ENCODE peak calls at places on chromosomes 1 and 21, in nine cellular contexts. N, E, J, G, S, C, V, I and M are unnamed samples.

GRCh38 chr21:35696644-35697043 is 363.7 kb downstream of the SETD4 start:
- DNase-seq in N (no peak), E (no peak), J (no peak), G (no peak), S (no peak), C (no peak), V (no peak), I (no peak), M (no peak)

GRCh38 chr1:65178235-65178634 is 30.2 kb downstream of the AK4 start:
- DNase-seq in N (no peak), E (no peak), J (no peak), G (no peak), S (no peak), C (no peak), V (no peak), I (peak), M (no peak)

GRCh38 chr1:37922767-37923550 is 23.9 kb downstream of the INPP5B start:
- DNase-seq in N (no peak), E (no peak), J (no peak), G (peak), S (no peak), C (no peak), V (no peak), I (peak), M (no peak)

GRCh38 chr1:2130156-2130555 is 64.4 kb downstream of the FAAP20 start:
- DNase-seq in N (no peak), E (no peak), J (no peak), G (no peak), S (no peak), C (no peak), V (no peak), I (no peak), M (no peak)

GRCh38 chr1:201732351-201732750 is 96.6 kb upstream of the IPO9 start:
- DNase-seq in N (no peak), E (no peak), J (no peak), G (no peak), S (no peak), C (no peak), V (no peak), I (no peak), M (no peak)

GRCh38 chr1:5514519-5515183 is 477.6 kb downstream of the NPHP4 start:
- DNase-seq in N (peak), E (peak), J (peak), G (peak), S (no peak), C (no peak), V (no peak), I (peak), M (peak)

GRCh38 chr1:116999596-116999995 is 2.0 kb upstream of the CD101 start:
- DNase-seq in N (no peak), E (no peak), J (no peak), G (no peak), S (no peak), C (no peak), V (no peak), I (no peak), M (no peak)

GRCh38 chr1:176976236-176976635 is 188.3 kb downstream of the ASTN1 start:
- DNase-seq in N (no peak), E (no peak), J (no peak), G (no peak), S (no peak), C (no peak), V (no peak), I (no peak), M (no peak)

GRCh38 chr1:39933956-39934941 is 20.7 kb upstream of the MFSD2A start:
- DNase-seq in N (peak), E (peak), J (no peak), G (peak), S (no peak), C (peak), V (peak), I (no peak), M (peak)

GRCh38 chr1:112614460-112615065 is 4.4 kb downstream of the ST7L start:
- DNase-seq in N (no peak), E (no peak), J (peak), G (no peak), S (no peak), C (no peak), V (no peak), I (no peak), M (no peak)

GRCh38 chr1:41864471-41865040 is 54.2 kb downstream of the HIVEP3 start:
- DNase-seq in N (no peak), E (no peak), J (no peak), G (no peak), S (no peak), C (no peak), V (no peak), I (no peak), M (no peak)

GRCh38 chr1:203215573-203215972 is 13.9 kb downstream of the CHIT1 start:
- DNase-seq in N (no peak), E (no peak), J (no peak), G (peak), S (no peak), C (peak), V (no peak), I (no peak), M (no peak)

GRCh38 chr21:45871616-45872236 is 109.8 kb upstream of the COL6A1 start:
- DNase-seq in N (no peak), E (no peak), J (no peak), G (no peak), S (no peak), C (peak), V (no peak), I (no peak), M (no peak)

GRCh38 chr1:234683856-234684632 is 74.1 kb upstream of the IRF2BP2 start:
- DNase-seq in N (peak), E (peak), J (peak), G (peak), S (no peak), C (peak), V (no peak), I (no peak), M (peak)

GRCh38 chr1:101288491-101288944 is 51.7 kb downstream of the S1PR1 start:
- DNase-seq in N (peak), E (peak), J (peak), G (peak), S (no peak), C (peak), V (peak), I (peak), M (peak)

GRCh38 chr1:94602312-94602711 is 60.8 kb upstream of the F3 start:
- DNase-seq in N (peak), E (no peak), J (no peak), G (peak), S (no peak), C (no peak), V (no peak), I (no peak), M (peak)

GRCh38 chr21:46180079-46180722 is 4.1 kb downstream of the SPATC1L start:
- DNase-seq in N (no peak), E (no peak), J (no peak), G (no peak), S (no peak), C (no peak), V (no peak), I (peak), M (no peak)

GRCh38 chr1:205396972-205397616 is 24.8 kb downstream of the LEMD1 start:
- DNase-seq in N (no peak), E (no peak), J (peak), G (peak), S (no peak), C (no peak), V (peak), I (peak), M (peak)

GRCh38 chr1:928825-929661 is 5.3 kb downstream of the SAMD11 start:
- DNase-seq in N (no peak), E (no peak), J (no peak), G (no peak), S (no peak), C (no peak), V (no peak), I (no peak), M (no peak)

GRCh38 chr1:1240822-1241587 is 5.5 kb downstream of the C1QTNF12 start:
- DNase-seq in N (peak), E (no peak), J (no peak), G (no peak), S (no peak), C (no peak), V (no peak), I (peak), M (no peak)

GRCh38 chr1:229753764-229754553 is 127.9 kb downstream of the URB2 start:
- DNase-seq in N (peak), E (no peak), J (no peak), G (no peak), S (no peak), C (no peak), V (no peak), I (peak), M (peak)

GRCh38 chr1:246602194-246602593 is 35.9 kb downstream of the CNST start:
- DNase-seq in N (no peak), E (no peak), J (no peak), G (no peak), S (no peak), C (no peak), V (no peak), I (no peak), M (no peak)

GRCh38 chr1:184237588-184237987 is 149.2 kb upstream of the C1orf21 start:
- DNase-seq in N (no peak), E (no peak), J (no peak), G (no peak), S (no peak), C (no peak), V (no peak), I (no peak), M (no peak)

GRCh38 chr1:149916193-149916926 is 1.3 kb downstream of the SV2A start:
- DNase-seq in N (no peak), E (no peak), J (no peak), G (no peak), S (no peak), C (no peak), V (no peak), I (no peak), M (no peak)

GRCh38 chr1:227242811-227243682 is 75.2 kb downstream of the CDC42BPA start:
- DNase-seq in N (no peak), E (no peak), J (no peak), G (no peak), S (no peak), C (no peak), V (no peak), I (no peak), M (no peak)

GRCh38 chr1:45493116-45493697 is 2.2 kb upstream of the TESK2 start:
- DNase-seq in N (peak), E (peak), J (peak), G (no peak), S (no peak), C (no peak), V (no peak), I (peak), M (peak)

GRCh38 chr21:34936874-34937563 is 112.1 kb downstream of the RUNX1 start:
- DNase-seq in N (no peak), E (no peak), J (peak), G (no peak), S (no peak), C (no peak), V (no peak), I (no peak), M (no peak)

GRCh38 chr1:206717237-206717989 is 32.7 kb downstream of the MAPKAPK2 start:
- DNase-seq in N (no peak), E (no peak), J (no peak), G (no peak), S (no peak), C (peak), V (no peak), I (peak), M (peak)

GRCh38 chr1:206715120-206715519 is 30.4 kb downstream of the MAPKAPK2 start:
- DNase-seq in N (no peak), E (no peak), J (no peak), G (no peak), S (no peak), C (peak), V (no peak), I (no peak), M (no peak)

GRCh38 chr1:206716519-206717236 is 32.0 kb downstream of the MAPKAPK2 start:
- DNase-seq in N (no peak), E (no peak), J (no peak), G (no peak), S (no peak), C (peak), V (no peak), I (no peak), M (no peak)

GRCh38 chr1:206714331-206715058 is 29.8 kb downstream of the MAPKAPK2 start:
- DNase-seq in N (no peak), E (peak), J (peak), G (no peak), S (no peak), C (peak), V (no peak), I (no peak), M (peak)

GRCh38 chr1:206715552-206716518 is 31.1 kb downstream of the MAPKAPK2 start:
- DNase-seq in N (no peak), E (no peak), J (no peak), G (no peak), S (no peak), C (peak), V (no peak), I (no peak), M (no peak)
- H3K27ac ChIP-seq in N (peak), E (no peak), J (no peak), G (peak), S (peak), C (peak), V (no peak), I (peak), M (peak)

GRCh38 chr1:17046043-17046657 is 7.7 kb downstream of the SDHB start:
- DNase-seq in N (no peak), E (no peak), J (peak), G (no peak), S (no peak), C (no peak), V (no peak), I (peak), M (no peak)
- H3K4me3 ChIP-seq in N (peak), E (no peak), J (no peak), G (no peak), S (no peak), C (peak), V (peak), I (no peak), M (no peak)

GRCh38 chr1:28208818-28209441 is 23.9 kb downstream of the DNAJC8 start:
- DNase-seq in N (peak), E (peak), J (peak), G (no peak), S (no peak), C (no peak), V (no peak), I (peak), M (peak)
- TF ChIP-seq POLR2AphosphoS5 in N (no peak), E (peak), J (no peak), G (no peak), S (no peak), C (no peak), V (no peak), I (no peak), M (no peak)

GRCh38 chr21:37849703-37850102 is 66.6 kb downstream of the KCNJ6 start:
- DNase-seq in N (no peak), E (no peak), J (peak), G (no peak), S (no peak), C (no peak), V (no peak), I (no peak), M (no peak)
- H3K27ac ChIP-seq in N (no peak), E (no peak), J (peak), G (no peak), S (no peak), C (no peak), V (no peak), I (no peak), M (no peak)

GRCh38 chr1:26719205-26719604 is 23.4 kb downstream of the ARID1A start:
- DNase-seq in N (no peak), E (no peak), J (no peak), G (no peak), S (no peak), C (no peak), V (no peak), I (no peak), M (no peak)
- H3K4me3 ChIP-seq in N (no peak), E (no peak), J (no peak), G (no peak), S (no peak), C (no peak), V (no peak), I (no peak), M (no peak)

DNA sequence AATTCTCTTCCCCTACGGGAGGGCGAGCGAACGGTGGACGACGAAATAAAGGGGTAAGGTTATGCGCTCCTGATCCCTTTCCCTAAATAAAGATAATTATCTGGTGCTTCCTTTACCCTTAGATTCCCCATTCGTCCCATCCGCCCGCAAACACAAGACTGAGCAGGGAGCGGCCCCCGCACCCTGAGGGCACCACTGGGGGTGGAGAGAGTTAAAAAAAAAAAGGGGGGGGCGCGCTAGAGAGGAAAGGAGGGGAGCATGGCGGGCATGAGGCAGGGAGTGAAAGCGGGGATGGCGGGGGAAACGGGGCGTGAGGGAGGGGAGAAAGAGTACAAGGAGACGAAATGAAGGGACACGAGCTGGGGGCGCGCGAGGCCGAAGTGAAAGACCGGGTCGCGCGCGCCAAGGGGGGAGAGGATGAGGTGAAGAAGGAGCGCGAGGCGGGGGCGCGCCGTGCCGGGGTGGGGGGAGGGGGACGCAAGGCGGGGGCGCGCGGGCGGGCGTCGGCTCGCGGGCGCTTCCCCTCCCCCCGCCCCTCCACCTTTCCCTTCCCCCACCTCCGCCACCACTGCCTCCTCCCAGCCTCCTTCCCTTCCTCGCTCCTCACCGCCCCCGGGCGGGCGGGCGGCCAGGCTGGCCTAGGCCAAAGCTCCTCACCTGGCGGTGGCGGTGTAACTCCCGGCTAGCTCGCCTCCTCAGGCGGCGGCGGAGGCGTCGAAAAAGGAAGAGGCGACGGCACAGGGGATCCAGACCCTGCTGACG is 515 bp downstream of the GATAD2B start:
- DNase-seq in N (peak), E (peak), J (no peak), G (peak), S (no peak), C (no peak), V (no peak), I (peak), M (no peak)
- TF ChIP-seq POLR2AphosphoS5 in N (no peak), E (no peak), J (peak), G (no peak), S (no peak), C (no peak), V (no peak), I (peak), M (no peak)

DNA sequence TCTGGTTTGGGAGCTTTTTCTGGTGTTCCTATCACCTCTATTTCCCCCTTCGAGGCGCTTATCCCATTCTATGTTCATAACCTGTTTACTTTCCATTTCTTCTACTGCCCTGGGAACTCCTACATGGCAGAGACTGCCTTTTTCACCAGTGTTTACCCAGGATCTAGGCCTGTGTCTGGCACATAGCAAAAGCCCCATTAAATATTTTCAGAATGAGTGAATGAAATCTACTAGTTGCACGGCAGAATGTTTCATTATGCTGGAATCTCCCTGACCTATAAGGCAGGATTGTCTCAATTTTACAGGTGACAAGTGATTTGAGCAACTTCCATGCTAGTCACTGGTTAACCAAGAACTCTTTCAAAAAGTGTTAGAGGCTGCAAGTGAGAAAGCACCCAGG is 70.1 kb downstream of the PGM1 start:
- DNase-seq in N (no peak), E (no peak), J (no peak), G (no peak), S (no peak), C (no peak), V (no peak), I (no peak), M (no peak)
- H3K27ac ChIP-seq in N (peak), E (no peak), J (no peak), G (no peak), S (no peak), C (no peak), V (no peak), I (no peak), M (no peak)

DNA sequence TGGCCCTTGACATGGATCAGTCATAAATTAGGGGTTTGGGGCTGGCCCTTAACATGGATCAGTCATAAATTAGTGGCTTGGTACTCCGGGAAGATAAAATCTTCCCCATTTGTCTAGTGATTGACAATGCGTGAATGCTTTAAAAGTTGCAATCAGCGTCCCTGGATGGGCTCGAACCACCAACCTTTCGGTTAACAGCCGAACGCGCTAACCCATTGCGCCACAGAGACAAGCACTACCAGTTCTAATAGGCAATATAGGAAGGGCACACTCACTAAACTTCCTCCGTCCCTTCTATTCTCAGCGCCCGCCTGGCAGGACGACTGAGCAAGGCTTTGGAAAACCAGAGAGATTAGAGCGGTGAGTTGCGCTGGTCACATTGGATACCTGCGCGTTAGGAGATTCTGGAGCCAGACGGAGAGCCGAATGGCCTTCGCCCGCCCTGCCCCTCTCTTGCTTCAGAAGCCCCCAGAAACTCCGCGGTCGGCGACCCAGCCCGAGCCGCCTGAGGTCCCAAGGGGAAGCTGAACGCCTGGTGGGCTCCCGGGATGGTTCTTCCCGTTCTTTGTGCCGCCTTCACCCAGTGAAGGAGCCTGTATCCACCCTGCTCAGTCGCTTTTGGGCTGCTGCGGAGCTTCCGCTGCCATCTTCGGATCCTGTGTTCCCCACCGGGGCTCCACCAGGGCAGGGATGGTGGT is 235.9 kb downstream of the FAM72C start:
- DNase-seq in N (no peak), E (no peak), J (peak), G (no peak), S (no peak), C (no peak), V (no peak), I (no peak), M (no peak)
- H3K4me3 ChIP-seq in N (no peak), E (no peak), J (peak), G (no peak), S (no peak), C (no peak), V (no peak), I (no peak), M (peak)

GRCh38 chr1:70536708-70537398 is 125.8 kb downstream of the CTH start:
- DNase-seq in N (no peak), E (no peak), J (no peak), G (no peak), S (no peak), C (no peak), V (no peak), I (no peak), M (no peak)
- TF ChIP-seq POLR2AphosphoS5 in N (no peak), E (no peak), J (no peak), G (no peak), S (no peak), C (no peak), V (no peak), I (no peak), M (no peak)

GRCh38 chr1:209607102-209607794 is 23.7 kb downstream of the CAMK1G start:
- DNase-seq in N (no peak), E (no peak), J (no peak), G (no peak), S (no peak), C (no peak), V (no peak), I (no peak), M (no peak)
- H3K27ac ChIP-seq in N (no peak), E (no peak), J (no peak), G (no peak), S (no peak), C (no peak), V (no peak), I (no peak), M (no peak)